ENCODE peak calls at places on chromosomes 3 and 15, in four cellular contexts. One of them, this sample, is unnamed.

GRCh38 chr15:76336254-76337046 is at the start of gene ISL2:
- DNase-seq in A549: peak; percentile 99
- DNase-seq in H1: peak; percentile 89
- DNase-seq in K562: peak; percentile 97
- DNase-seq in this sample: peak; percentile 95

GRCh38 chr15:42992626-42993025 is 72.0 kb upstream of the TTBK2 start:
- DNase-seq in A549: no peak
- DNase-seq in K562: no peak
- DNase-seq in H1: no peak
- DNase-seq in this sample: no peak

GRCh38 chr3:10334461-10334860 is 13.5 kb upstream of the SEC13 start:
- DNase-seq in K562: peak; percentile 78
- DNase-seq in A549: peak; percentile 40
- DNase-seq in H1: no peak
- DNase-seq in this sample: no peak

GRCh38 chr15:101348643-101349496 is 53.8 kb upstream of the SNRPA1 start:
- DNase-seq in H1: no peak
- DNase-seq in A549: peak; percentile 47
- DNase-seq in K562: no peak
- DNase-seq in this sample: no peak

GRCh38 chr15:58269455-58270414 is 131.6 kb downstream of the AQP9 start:
- DNase-seq in A549: peak; percentile 71
- DNase-seq in K562: peak; percentile 38
- DNase-seq in H1: no peak
- DNase-seq in this sample: peak; percentile 71

GRCh38 chr3:20527368-20527767 is 341.4 kb upstream of the SGO1 start:
- DNase-seq in K562: no peak
- DNase-seq in H1: no peak
- DNase-seq in A549: no peak
- DNase-seq in this sample: no peak

GRCh38 chr3:107315136-107315535 is 62.1 kb upstream of the CCDC54 start:
- DNase-seq in H1: no peak
- DNase-seq in K562: no peak
- DNase-seq in A549: no peak
- DNase-seq in this sample: no peak

GRCh38 chr3:155243512-155243921 is 50.0 kb downstream of the STRIT1 start:
- DNase-seq in A549: no peak
- DNase-seq in H1: no peak
- DNase-seq in K562: no peak
- DNase-seq in this sample: no peak

GRCh38 chr15:57861805-57862586 is 155.5 kb downstream of the POLR2M start:
- DNase-seq in K562: peak; percentile 32
- DNase-seq in H1: no peak
- DNase-seq in A549: no peak
- DNase-seq in this sample: no peak

GRCh38 chr3:128563439-128563838 is 70.4 kb upstream of the GATA2 start:
- DNase-seq in K562: no peak
- DNase-seq in A549: no peak
- DNase-seq in H1: no peak
- DNase-seq in this sample: no peak

GRCh38 chr3:177041021-177041729 is 156.1 kb downstream of the TBL1XR1 start:
- DNase-seq in K562: no peak
- DNase-seq in A549: no peak
- DNase-seq in H1: no peak
- DNase-seq in this sample: no peak

GRCh38 chr3:59142581-59142980 is 92.8 kb upstream of the CFAP20DC start:
- DNase-seq in H1: no peak
- DNase-seq in A549: no peak
- DNase-seq in K562: no peak
- DNase-seq in this sample: no peak

GRCh38 chr3:62039584-62039983 is 333.8 kb downstream of the FEZF2 start:
- DNase-seq in A549: no peak
- DNase-seq in K562: no peak
- DNase-seq in H1: no peak
- DNase-seq in this sample: no peak

GRCh38 chr15:35548435-35548834 is 2.5 kb upstream of the DPH6 start:
- DNase-seq in K562: peak; percentile 18
- DNase-seq in A549: no peak
- DNase-seq in H1: no peak
- DNase-seq in this sample: no peak

GRCh38 chr15:35546581-35547381 is 816 bp upstream of the DPH6 start:
- DNase-seq in K562: peak; percentile 36
- DNase-seq in H1: no peak
- DNase-seq in A549: no peak
- DNase-seq in this sample: no peak

GRCh38 chr15:35545825-35546580 is at the start of gene DPH6:
- DNase-seq in K562: peak; percentile 88
- DNase-seq in H1: no peak
- DNase-seq in A549: peak; percentile 82
- DNase-seq in this sample: peak; percentile 67

GRCh38 chr15:35547775-35548364 is 1.9 kb upstream of the DPH6 start:
- DNase-seq in K562: no peak
- DNase-seq in H1: no peak
- DNase-seq in A549: no peak
- DNase-seq in this sample: no peak

DNA sequence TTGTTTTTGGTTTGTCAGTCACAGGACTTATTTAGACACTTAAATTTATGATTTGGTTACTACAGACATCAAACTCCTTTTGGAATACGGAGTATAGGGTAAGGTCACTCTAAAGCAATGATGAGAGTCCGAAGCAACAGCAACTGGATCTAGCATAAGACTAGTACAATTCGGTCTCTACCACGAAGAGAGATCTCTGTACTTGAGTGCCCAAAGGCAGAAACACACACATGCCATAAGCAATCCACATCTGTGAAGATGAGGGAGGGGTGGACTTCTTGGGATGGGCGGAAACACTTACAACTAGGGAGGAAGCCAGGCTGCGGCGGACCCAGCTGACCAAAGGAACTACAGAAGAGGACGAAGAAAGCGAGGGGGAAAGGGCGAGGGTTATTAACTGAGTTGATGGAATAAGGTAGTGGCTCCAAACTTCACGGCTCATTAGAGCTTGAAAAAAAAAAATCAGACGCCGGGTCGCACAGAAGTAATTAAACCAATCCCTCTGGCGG is 595 bp downstream of the DPH6 start:
- DNase-seq in K562: peak; percentile 32
- DNase-seq in H1: no peak
- DNase-seq in A549: peak; percentile 55
- DNase-seq in this sample: peak; percentile 6
- TF ChIP-seq JUN in K562: no peak
- TF ChIP-seq JUN in H1: no peak
- TF ChIP-seq JUN in A549: no peak
- TF ChIP-seq JUN in this sample: no peak

GRCh38 chr3:144242797-144243196 is 271.2 kb downstream of the DIPK2A start:
- DNase-seq in K562: no peak
- DNase-seq in A549: no peak
- DNase-seq in H1: no peak
- DNase-seq in this sample: no peak
- TF ChIP-seq EP300 in K562: no peak
- TF ChIP-seq EP300 in A549: no peak
- TF ChIP-seq EP300 in H1: no peak
- TF ChIP-seq EP300 in this sample: no peak

DNA sequence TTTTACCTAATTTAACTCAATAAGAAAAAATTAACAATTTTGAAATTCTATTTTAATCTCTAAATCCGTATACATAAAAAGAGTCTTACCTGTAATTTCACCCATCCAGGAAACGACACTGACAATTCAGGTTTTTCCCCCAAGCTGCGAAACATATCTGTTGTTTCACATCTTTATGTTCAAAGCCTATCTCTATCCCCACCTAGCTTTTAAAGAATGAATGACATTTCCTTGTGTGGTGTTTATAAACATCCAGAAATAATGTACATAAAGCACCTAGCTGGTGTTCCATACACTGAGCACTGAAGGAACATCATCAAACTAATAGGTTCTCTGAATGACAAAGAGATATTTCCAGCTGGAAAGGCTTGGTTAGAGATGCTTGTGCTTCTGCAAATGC is 867.8 kb downstream of the SQOR start:
- DNase-seq in K562: no peak
- DNase-seq in H1: no peak
- DNase-seq in A549: no peak
- DNase-seq in this sample: peak; percentile 1
- TF ChIP-seq JUN in K562: no peak
- TF ChIP-seq JUN in H1: no peak
- TF ChIP-seq JUN in A549: no peak
- TF ChIP-seq JUN in this sample: no peak

DNA sequence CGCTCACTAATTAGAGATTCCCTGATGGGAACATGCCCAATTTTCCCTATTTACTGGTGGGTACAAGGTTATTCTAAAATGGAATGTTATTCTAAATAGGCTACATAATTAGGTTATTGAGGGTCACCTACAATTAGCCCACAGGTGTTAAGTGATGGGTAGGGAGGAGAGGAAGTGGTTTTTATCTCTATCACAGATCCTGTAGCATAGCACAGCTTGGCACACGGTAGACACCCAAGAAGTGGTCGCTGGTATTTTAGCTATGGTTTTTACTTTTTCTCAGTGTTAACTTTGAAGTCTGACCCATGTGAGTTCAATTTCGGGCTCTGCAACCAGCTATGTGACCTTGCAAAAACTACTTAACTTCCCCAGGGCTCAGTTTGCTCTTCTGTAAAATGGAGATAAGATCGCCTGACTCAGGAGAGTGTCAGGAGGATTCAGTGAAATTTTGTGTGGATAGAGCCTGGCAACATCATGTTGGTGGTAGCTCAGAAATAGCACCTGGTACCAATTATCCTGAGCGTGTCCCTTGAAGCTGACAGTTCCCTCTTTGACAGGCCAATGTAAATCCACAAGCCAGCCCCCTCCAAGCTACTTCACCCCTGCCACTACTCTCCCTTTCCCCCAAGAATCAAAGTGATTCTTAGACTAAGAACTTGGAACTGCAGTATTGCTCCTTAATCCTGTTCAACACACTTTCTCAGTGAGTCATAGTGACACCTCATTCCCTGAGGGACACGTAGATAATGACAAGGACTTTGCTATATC is 8.7 kb upstream of the LMCD1 start:
- DNase-seq in H1: no peak
- DNase-seq in K562: no peak
- DNase-seq in A549: no peak
- DNase-seq in this sample: no peak
- TF ChIP-seq EP300 in H1: no peak
- TF ChIP-seq EP300 in K562: no peak
- TF ChIP-seq EP300 in A549: no peak
- TF ChIP-seq EP300 in this sample: no peak

GRCh38 chr15:90664650-90665287 is 52.4 kb upstream of the BLM start:
- DNase-seq in H1: no peak
- DNase-seq in A549: peak; percentile 65
- DNase-seq in K562: no peak
- DNase-seq in this sample: peak; percentile 41
- TF ChIP-seq JUN in H1: no peak
- TF ChIP-seq JUN in A549: no peak
- TF ChIP-seq JUN in K562: no peak
- TF ChIP-seq JUN in this sample: no peak

This sample was measured in HepG2.